ENCODE peak calls at places on chromosomes 12 and 14, in six cellular contexts. E is EL; N is ACHN; J is stimulated activated naive CD8-positive, alpha-beta T cell treated with anti-CD3 and anti-CD28 coated beads, Interleukin-15, amount 100 ng/mL, for 72 hours; L is foreskin melanocyte; R is tibial artery. H is an unnamed sample.

GRCh38 chr14:105090493-105091334 is 25.5 kb upstream of the GPR132 start:
- DNase-seq in N (peak), R (peak), E (peak), J (peak), L (peak), H (peak)

GRCh38 chr12:47878293-47878917 is 26.4 kb downstream of the VDR start:
- DNase-seq in N (no peak), J (no peak), L (no peak), E (no peak), R (no peak), H (no peak)

GRCh38 chr12:119476951-119477350 is 116.6 kb upstream of the TMEM233 start:
- DNase-seq in L (no peak), J (no peak), N (no peak), R (no peak), E (no peak), H (no peak)

GRCh38 chr12:27995406-27995805 is 22.9 kb upstream of the PTHLH start:
- DNase-seq in J (no peak), R (no peak), E (no peak), N (no peak), L (no peak), H (no peak)

GRCh38 chr12:130451001-130451930 is 113.6 kb downstream of the PIWIL1 start:
- DNase-seq in E (no peak), J (no peak), R (no peak), L (no peak), N (no peak), H (no peak)

GRCh38 chr12:26523708-26524150 is 309.3 kb downstream of the ITPR2 start:
- DNase-seq in R (peak), L (peak), E (peak), J (no peak), N (no peak), H (no peak)

GRCh38 chr14:70665448-70666363 is 24.0 kb downstream of the TTC9 start:
- DNase-seq in E (peak), J (no peak), N (peak), L (no peak), R (no peak), H (no peak)

GRCh38 chr14:54789166-54789565 is 113.5 kb downstream of the GCH1 start:
- DNase-seq in L (no peak), E (no peak), N (no peak), R (no peak), J (no peak), H (no peak)

GRCh38 chr14:80987235-80988032 is 32.0 kb downstream of the TSHR start:
- DNase-seq in N (peak), E (peak), R (peak), L (peak), J (peak), H (peak)

GRCh38 chr12:27682534-27682933 is 13.7 kb upstream of the REP15 start:
- DNase-seq in N (no peak), J (no peak), L (no peak), R (no peak), E (peak), H (no peak)

GRCh38 chr12:30694412-30694955 is 1.2 kb downstream of the IPO8 start:
- DNase-seq in N (peak), R (no peak), L (no peak), J (no peak), E (no peak), H (no peak)

GRCh38 chr14:83419420-83419819 is 1885.8 kb upstream of the SEL1L start:
- DNase-seq in N (no peak), E (no peak), R (no peak), L (no peak), J (no peak), H (no peak)

GRCh38 chr12:4355843-4356327 is 23.6 kb downstream of the FGF23 start:
- DNase-seq in L (peak), E (peak), J (peak), N (peak), R (no peak), H (no peak)

H was measured in T-helper 22 cell.